ENCODE peak calls at places on chromosomes 13 and 19, in seven cellular contexts. One of them, this sample, is unnamed. For H3K4me1, H3K36me3 and H3K27me3, the result is how much of the 10 kb centered on the place peaks cover.

GRCh38 chr13:47112205-47112896 is 215.5 kb upstream of the HTR2A start:
- DNase-seq in ovary: no peak
- DNase-seq in IMR-90: no peak
- DNase-seq in right lobe of liver: no peak
- DNase-seq in left ventricle myocardium inferior: no peak
- DNase-seq in NT2/D1: peak
- DNase-seq in cardiac muscle cell: no peak
- DNase-seq in this sample: no peak

GRCh38 chr13:94251801-94252200 is 227.7 kb downstream of the DCT start:
- DNase-seq in NT2/D1: no peak
- DNase-seq in IMR-90: peak
- DNase-seq in left ventricle myocardium inferior: peak
- DNase-seq in right lobe of liver: no peak
- DNase-seq in cardiac muscle cell: no peak
- DNase-seq in ovary: peak
- DNase-seq in this sample: peak

GRCh38 chr13:22012676-22013075 is 341.8 kb downstream of the FGF9 start:
- DNase-seq in ovary: no peak
- DNase-seq in cardiac muscle cell: no peak
- DNase-seq in left ventricle myocardium inferior: no peak
- DNase-seq in IMR-90: no peak
- DNase-seq in NT2/D1: no peak
- DNase-seq in right lobe of liver: no peak
- DNase-seq in this sample: no peak

GRCh38 chr13:73900591-73900990 is 233.6 kb downstream of the KLF12 start:
- DNase-seq in right lobe of liver: no peak
- DNase-seq in left ventricle myocardium inferior: no peak
- DNase-seq in IMR-90: no peak
- DNase-seq in ovary: no peak
- DNase-seq in cardiac muscle cell: no peak
- DNase-seq in NT2/D1: no peak
- DNase-seq in this sample: no peak

GRCh38 chr13:105370011-105370645 is 1165.3 kb downstream of the EFNB2 start:
- DNase-seq in ovary: no peak
- DNase-seq in NT2/D1: no peak
- DNase-seq in cardiac muscle cell: no peak
- DNase-seq in left ventricle myocardium inferior: no peak
- DNase-seq in right lobe of liver: no peak
- DNase-seq in IMR-90: no peak
- DNase-seq in this sample: peak

GRCh38 chr19:42273407-42274064 is 4.5 kb downstream of the CIC start:
- DNase-seq in NT2/D1: no peak
- DNase-seq in IMR-90: no peak
- DNase-seq in cardiac muscle cell: no peak
- DNase-seq in right lobe of liver: no peak
- DNase-seq in ovary: peak
- DNase-seq in left ventricle myocardium inferior: no peak
- DNase-seq in this sample: no peak

GRCh38 chr19:49570997-49571676 is 9.2 kb downstream of the NOSIP start:
- DNase-seq in right lobe of liver: no peak
- DNase-seq in IMR-90: no peak
- DNase-seq in NT2/D1: no peak
- DNase-seq in left ventricle myocardium inferior: no peak
- DNase-seq in cardiac muscle cell: peak
- DNase-seq in ovary: no peak
- DNase-seq in this sample: no peak

GRCh38 chr13:98549006-98549727 is 27.7 kb downstream of the STK24 start:
- DNase-seq in left ventricle myocardium inferior: no peak
- DNase-seq in ovary: no peak
- DNase-seq in cardiac muscle cell: no peak
- DNase-seq in right lobe of liver: no peak
- DNase-seq in NT2/D1: no peak
- DNase-seq in IMR-90: peak
- DNase-seq in this sample: peak

GRCh38 chr13:105139380-105140285 is 1395.8 kb downstream of the EFNB2 start:
- DNase-seq in NT2/D1: no peak
- DNase-seq in left ventricle myocardium inferior: peak
- DNase-seq in cardiac muscle cell: peak
- DNase-seq in ovary: no peak
- DNase-seq in IMR-90: peak
- DNase-seq in right lobe of liver: peak
- DNase-seq in this sample: no peak

GRCh38 chr19:17873661-17874422 is 2.1 kb downstream of the SLC5A5 start:
- DNase-seq in ovary: no peak
- DNase-seq in NT2/D1: peak
- DNase-seq in IMR-90: no peak
- DNase-seq in cardiac muscle cell: peak
- DNase-seq in right lobe of liver: no peak
- DNase-seq in left ventricle myocardium inferior: no peak
- DNase-seq in this sample: no peak

GRCh38 chr13:79525458-79525857 is 44.5 kb downstream of the NDFIP2 start:
- DNase-seq in cardiac muscle cell: no peak
- DNase-seq in left ventricle myocardium inferior: no peak
- DNase-seq in ovary: no peak
- DNase-seq in NT2/D1: no peak
- DNase-seq in right lobe of liver: no peak
- DNase-seq in IMR-90: no peak
- DNase-seq in this sample: no peak

GRCh38 chr19:31037311-31037710 is 311.9 kb downstream of the TSHZ3 start:
- DNase-seq in cardiac muscle cell: no peak
- DNase-seq in ovary: peak
- DNase-seq in right lobe of liver: no peak
- DNase-seq in IMR-90: no peak
- DNase-seq in NT2/D1: no peak
- DNase-seq in left ventricle myocardium inferior: no peak
- DNase-seq in this sample: no peak

GRCh38 chr13:110249326-110249725 is 57.6 kb downstream of the COL4A1 start:
- DNase-seq in right lobe of liver: no peak
- DNase-seq in IMR-90: no peak
- DNase-seq in left ventricle myocardium inferior: no peak
- DNase-seq in cardiac muscle cell: no peak
- DNase-seq in ovary: no peak
- DNase-seq in NT2/D1: no peak
- DNase-seq in this sample: no peak

GRCh38 chr13:97338571-97338970 is 95.4 kb upstream of the RAP2A start:
- DNase-seq in cardiac muscle cell: no peak
- DNase-seq in left ventricle myocardium inferior: no peak
- DNase-seq in NT2/D1: no peak
- DNase-seq in ovary: no peak
- DNase-seq in IMR-90: no peak
- DNase-seq in right lobe of liver: no peak
- DNase-seq in this sample: no peak

GRCh38 chr19:4754248-4754647 is 30.6 kb upstream of the DPP9 start:
- DNase-seq in ovary: no peak
- DNase-seq in right lobe of liver: no peak
- DNase-seq in cardiac muscle cell: no peak
- DNase-seq in IMR-90: peak
- DNase-seq in left ventricle myocardium inferior: no peak
- DNase-seq in NT2/D1: no peak
- DNase-seq in this sample: peak

GRCh38 chr13:90622547-90622946 is 724.9 kb upstream of the MIR17HG start:
- DNase-seq in ovary: no peak
- DNase-seq in right lobe of liver: no peak
- DNase-seq in NT2/D1: no peak
- DNase-seq in left ventricle myocardium inferior: no peak
- DNase-seq in cardiac muscle cell: no peak
- DNase-seq in IMR-90: no peak
- DNase-seq in this sample: peak

GRCh38 chr19:54158812-54159351 is 639 bp downstream of the LENG1 start:
- DNase-seq in left ventricle myocardium inferior: no peak
- DNase-seq in right lobe of liver: no peak
- DNase-seq in NT2/D1: no peak
- DNase-seq in ovary: no peak
- DNase-seq in cardiac muscle cell: peak
- DNase-seq in IMR-90: peak
- DNase-seq in this sample: peak

GRCh38 chr19:58361900-58362271 is 665 bp downstream of the ZNF497 start:
- DNase-seq in NT2/D1: peak
- DNase-seq in right lobe of liver: no peak
- DNase-seq in IMR-90: peak
- DNase-seq in cardiac muscle cell: no peak
- DNase-seq in ovary: no peak
- DNase-seq in left ventricle myocardium inferior: peak
- DNase-seq in this sample: no peak

GRCh38 chr13:20190481-20191310 is 2.0 kb downstream of the GJB2 start:
- DNase-seq in IMR-90: peak
- DNase-seq in NT2/D1: no peak
- DNase-seq in right lobe of liver: no peak
- DNase-seq in ovary: no peak
- DNase-seq in left ventricle myocardium inferior: no peak
- DNase-seq in cardiac muscle cell: no peak
- DNase-seq in this sample: peak

GRCh38 chr13:29594710-29595379 is 643 bp downstream of the SLC7A1 start:
- DNase-seq in right lobe of liver: peak
- DNase-seq in left ventricle myocardium inferior: peak
- DNase-seq in cardiac muscle cell: peak
- DNase-seq in NT2/D1: no peak
- DNase-seq in IMR-90: peak
- DNase-seq in ovary: peak
- DNase-seq in this sample: peak

GRCh38 chr13:109246001-109246400 is 540.4 kb downstream of the IRS2 start:
- DNase-seq in cardiac muscle cell: no peak
- DNase-seq in right lobe of liver: no peak
- DNase-seq in ovary: no peak
- DNase-seq in left ventricle myocardium inferior: no peak
- DNase-seq in NT2/D1: no peak
- DNase-seq in IMR-90: no peak
- DNase-seq in this sample: no peak

GRCh38 chr19:1235625-1236538 is 1.9 kb downstream of the CBARP start:
- DNase-seq in right lobe of liver: no peak
- DNase-seq in ovary: no peak
- DNase-seq in NT2/D1: no peak
- DNase-seq in left ventricle myocardium inferior: no peak
- DNase-seq in cardiac muscle cell: no peak
- DNase-seq in IMR-90: peak
- DNase-seq in this sample: no peak

GRCh38 chr13:91868351-91868750 is 469.9 kb downstream of the GPC5 start:
- DNase-seq in IMR-90: no peak
- DNase-seq in ovary: no peak
- DNase-seq in left ventricle myocardium inferior: no peak
- DNase-seq in NT2/D1: no peak
- DNase-seq in right lobe of liver: no peak
- DNase-seq in cardiac muscle cell: no peak
- DNase-seq in this sample: no peak

DNA sequence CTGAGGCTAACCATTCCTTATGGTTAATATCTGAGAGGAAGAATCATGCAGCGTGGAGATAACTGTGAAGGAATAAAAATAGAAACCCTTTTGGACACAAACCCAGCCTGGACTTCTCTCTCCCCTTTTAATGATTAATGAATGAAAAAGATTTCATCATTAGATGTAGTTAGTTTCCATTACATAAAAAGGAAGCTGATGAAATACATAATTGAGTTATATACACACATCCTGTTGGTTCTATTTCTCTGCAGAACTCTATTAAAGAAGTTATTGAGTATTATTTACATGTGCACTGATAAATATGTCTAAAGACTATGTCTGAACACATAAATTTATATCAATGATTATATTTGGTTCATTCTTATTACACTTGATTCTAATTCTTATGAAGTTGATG is 465.3 kb downstream of the GPC5 start:
- DNase-seq in NT2/D1: no peak
- DNase-seq in ovary: no peak
- DNase-seq in left ventricle myocardium inferior: no peak
- DNase-seq in cardiac muscle cell: no peak
- DNase-seq in right lobe of liver: no peak
- DNase-seq in IMR-90: no peak
- DNase-seq in this sample: no peak
- H3K4me1 ChIP-seq in NT2/D1: under half
- H3K4me1 ChIP-seq in ovary: under half
- H3K4me1 ChIP-seq in left ventricle myocardium inferior: under half
- H3K4me1 ChIP-seq in cardiac muscle cell: under half
- H3K4me1 ChIP-seq in right lobe of liver: under half
- H3K4me1 ChIP-seq in IMR-90: under half
- H3K4me1 ChIP-seq in this sample: under half

GRCh38 chr19:14450876-14451275 is 17.8 kb downstream of the PKN1 start:
- DNase-seq in right lobe of liver: no peak
- DNase-seq in IMR-90: no peak
- DNase-seq in ovary: no peak
- DNase-seq in left ventricle myocardium inferior: no peak
- DNase-seq in cardiac muscle cell: no peak
- DNase-seq in NT2/D1: no peak
- DNase-seq in this sample: no peak
- H3K36me3 ChIP-seq in right lobe of liver: half or more
- H3K36me3 ChIP-seq in IMR-90: half or more
- H3K36me3 ChIP-seq in ovary: under half
- H3K36me3 ChIP-seq in left ventricle myocardium inferior: half or more
- H3K36me3 ChIP-seq in cardiac muscle cell: under half
- H3K36me3 ChIP-seq in NT2/D1: half or more
- H3K36me3 ChIP-seq in this sample: half or more

DNA sequence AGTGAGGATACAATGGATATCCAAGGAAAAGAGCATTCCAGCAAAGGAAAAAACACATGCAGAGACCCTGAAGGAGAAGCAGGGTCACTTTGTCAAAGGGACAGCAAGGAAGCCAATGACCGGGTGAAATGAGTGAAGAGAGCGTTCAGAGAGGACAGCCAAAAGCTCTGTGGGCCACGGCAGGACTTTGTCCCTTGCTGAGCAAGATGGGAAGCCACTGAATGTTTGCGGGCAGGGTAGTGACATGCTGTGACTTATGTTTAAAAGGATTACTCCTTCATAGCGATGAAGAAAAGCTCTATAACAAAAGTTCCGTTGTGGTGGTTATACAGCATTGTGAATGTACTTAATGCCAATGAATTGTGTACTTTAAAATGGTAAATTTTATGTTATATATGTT is 16.5 kb downstream of the ZAR1L start:
- DNase-seq in ovary: no peak
- DNase-seq in IMR-90: no peak
- DNase-seq in left ventricle myocardium inferior: no peak
- DNase-seq in cardiac muscle cell: no peak
- DNase-seq in NT2/D1: no peak
- DNase-seq in right lobe of liver: peak
- DNase-seq in this sample: no peak
- H3K27me3 ChIP-seq in ovary: under half
- H3K27me3 ChIP-seq in IMR-90: under half
- H3K27me3 ChIP-seq in left ventricle myocardium inferior: under half
- H3K27me3 ChIP-seq in cardiac muscle cell: under half
- H3K27me3 ChIP-seq in NT2/D1: under half
- H3K27me3 ChIP-seq in right lobe of liver: under half
- H3K27me3 ChIP-seq in this sample: under half

GRCh38 chr13:32245555-32245954 is 69.6 kb downstream of the ZAR1L start:
- DNase-seq in NT2/D1: no peak
- DNase-seq in left ventricle myocardium inferior: no peak
- DNase-seq in IMR-90: no peak
- DNase-seq in cardiac muscle cell: no peak
- DNase-seq in ovary: no peak
- DNase-seq in right lobe of liver: no peak
- DNase-seq in this sample: no peak

GRCh38 chr13:32248789-32249188 is 66.4 kb downstream of the ZAR1L start:
- DNase-seq in NT2/D1: no peak
- DNase-seq in right lobe of liver: no peak
- DNase-seq in cardiac muscle cell: no peak
- DNase-seq in IMR-90: no peak
- DNase-seq in left ventricle myocardium inferior: no peak
- DNase-seq in ovary: no peak
- DNase-seq in this sample: no peak

GRCh38 chr13:32247887-32248286 is 67.3 kb downstream of the ZAR1L start:
- DNase-seq in cardiac muscle cell: no peak
- DNase-seq in IMR-90: peak
- DNase-seq in left ventricle myocardium inferior: no peak
- DNase-seq in ovary: no peak
- DNase-seq in right lobe of liver: no peak
- DNase-seq in NT2/D1: no peak
- DNase-seq in this sample: no peak

GRCh38 chr13:32246468-32246867 is 68.7 kb downstream of the ZAR1L start:
- DNase-seq in NT2/D1: peak
- DNase-seq in right lobe of liver: peak
- DNase-seq in ovary: peak
- DNase-seq in IMR-90: peak
- DNase-seq in left ventricle myocardium inferior: peak
- DNase-seq in cardiac muscle cell: peak
- DNase-seq in this sample: peak

GRCh38 chr13:32243695-32244094 is 71.5 kb downstream of the ZAR1L start:
- DNase-seq in ovary: no peak
- DNase-seq in NT2/D1: no peak
- DNase-seq in right lobe of liver: no peak
- DNase-seq in left ventricle myocardium inferior: no peak
- DNase-seq in cardiac muscle cell: no peak
- DNase-seq in IMR-90: no peak
- DNase-seq in this sample: no peak
- H3K4me1 ChIP-seq in ovary: under half
- H3K4me1 ChIP-seq in NT2/D1: under half
- H3K4me1 ChIP-seq in right lobe of liver: under half
- H3K4me1 ChIP-seq in left ventricle myocardium inferior: under half
- H3K4me1 ChIP-seq in cardiac muscle cell: under half
- H3K4me1 ChIP-seq in IMR-90: under half
- H3K4me1 ChIP-seq in this sample: under half